ENCODE peak calls at places on chromosomes 3 and 15, in five cellular contexts. H is CD14-positive monocyte, Y is foreskin fibroblast, G is NCI-H1417, D is sciatic nerve. R is an unnamed sample.

GRCh38 chr3:132318451-132318850 is 1.2 kb downstream of the ACP3 start:
- DNase-seq in G (peak), D (no peak), Y (peak), H (no peak), R (no peak)

GRCh38 chr3:101850327-101851048 is 1.2 kb downstream of the NFKBIZ start:
- DNase-seq in H (no peak), D (no peak), Y (peak), G (peak), R (peak)

GRCh38 chr3:161851941-161852566 is 355.4 kb downstream of the OTOL1 start:
- DNase-seq in Y (peak), H (no peak), D (peak), G (peak), R (peak)

GRCh38 chr3:160739079-160739478 is 17.0 kb upstream of the PPM1L start:
- DNase-seq in G (no peak), H (no peak), Y (peak), D (no peak), R (no peak)

GRCh38 chr3:177553586-177553985 is 356.3 kb upstream of the TBL1XR1 start:
- DNase-seq in G (no peak), Y (no peak), H (no peak), D (no peak), R (no peak)

GRCh38 chr15:50260969-50261496 is 4.5 kb downstream of the HDC start:
- DNase-seq in Y (no peak), G (no peak), H (no peak), D (no peak), R (no peak)

GRCh38 chr3:88058322-88058592 is 548 bp downstream of the CGGBP1 start:
- DNase-seq in G (no peak), H (no peak), D (no peak), Y (no peak), R (no peak)

GRCh38 chr3:137792633-137793271 is 28.6 kb downstream of the SOX14 start:
- DNase-seq in G (peak), H (no peak), Y (peak), D (no peak), R (peak)